ENCODE peak calls at places on chromosomes 12 and 14, in seven cellular contexts. One of them, this sample, is unnamed.
A peak's percentile ranks its signal among the peaks of the same experiment; 100 is the strongest.

GRCh38 chr12:14960548-14961465 is 594 bp downstream of the ARHGDIB start:
- DNase-seq in K562: peak; percentile 37
- DNase-seq in H1: no peak
- DNase-seq in SK-N-SH: no peak
- DNase-seq in HepG2: no peak
- DNase-seq in HCT116: no peak
- DNase-seq in GM12878: no peak
- DNase-seq in this sample: peak; percentile 30

GRCh38 chr12:119180380-119181040 is 1.8 kb downstream of the HSPB8 start:
- DNase-seq in K562: peak; percentile 6
- DNase-seq in H1: no peak
- DNase-seq in SK-N-SH: no peak
- DNase-seq in HepG2: no peak
- DNase-seq in HCT116: no peak
- DNase-seq in GM12878: no peak
- DNase-seq in this sample: no peak

GRCh38 chr14:38255673-38256357 is at the start of gene CLEC14A:
- DNase-seq in K562: no peak
- DNase-seq in H1: peak; percentile 77
- DNase-seq in SK-N-SH: no peak
- DNase-seq in HepG2: no peak
- DNase-seq in HCT116: no peak
- DNase-seq in GM12878: no peak
- DNase-seq in this sample: no peak

GRCh38 chr12:62123721-62124203 is 136.4 kb upstream of the USP15 start:
- DNase-seq in K562: peak; percentile 61
- DNase-seq in H1: peak; percentile 56
- DNase-seq in SK-N-SH: peak; percentile 11
- DNase-seq in HepG2: peak; percentile 31
- DNase-seq in HCT116: peak; percentile 49
- DNase-seq in GM12878: no peak
- DNase-seq in this sample: peak; percentile 66

GRCh38 chr12:115730975-115731541 is 546.4 kb downstream of the MED13L start:
- DNase-seq in K562: no peak
- DNase-seq in H1: no peak
- DNase-seq in SK-N-SH: no peak
- DNase-seq in HepG2: no peak
- DNase-seq in HCT116: no peak
- DNase-seq in GM12878: no peak
- DNase-seq in this sample: no peak

GRCh38 chr14:23154876-23155587 is 28.4 kb downstream of the SLC7A8 start:
- DNase-seq in K562: peak; percentile 78
- DNase-seq in H1: peak; percentile 48
- DNase-seq in SK-N-SH: no peak
- DNase-seq in HepG2: no peak
- DNase-seq in HCT116: no peak
- DNase-seq in GM12878: no peak
- DNase-seq in this sample: peak; percentile 42

GRCh38 chr12:65926119-65927004 is 102.1 kb downstream of the HMGA2 start:
- DNase-seq in K562: no peak
- DNase-seq in H1: no peak
- DNase-seq in SK-N-SH: no peak
- DNase-seq in HepG2: peak; percentile 88
- DNase-seq in HCT116: no peak
- DNase-seq in GM12878: no peak
- DNase-seq in this sample: no peak

GRCh38 chr14:101761881-101762529 is 496 bp downstream of the PPP2R5C start:
- DNase-seq in K562: no peak
- DNase-seq in H1: no peak
- DNase-seq in SK-N-SH: peak; percentile 80
- DNase-seq in HepG2: no peak
- DNase-seq in HCT116: no peak
- DNase-seq in GM12878: no peak
- DNase-seq in this sample: peak; percentile 67

GRCh38 chr12:20451759-20452158 is 83.4 kb downstream of the PDE3A start:
- DNase-seq in K562: no peak
- DNase-seq in H1: no peak
- DNase-seq in SK-N-SH: no peak
- DNase-seq in HepG2: no peak
- DNase-seq in HCT116: no peak
- DNase-seq in GM12878: no peak
- DNase-seq in this sample: no peak

GRCh38 chr12:100574262-100575074 is 984 bp downstream of the GAS2L3 start:
- DNase-seq in K562: no peak
- DNase-seq in H1: no peak
- DNase-seq in SK-N-SH: peak; percentile 54
- DNase-seq in HepG2: no peak
- DNase-seq in HCT116: no peak
- DNase-seq in GM12878: no peak
- DNase-seq in this sample: no peak

GRCh38 chr12:45381351-45381750 is 165.5 kb downstream of the ANO6 start:
- DNase-seq in K562: no peak
- DNase-seq in H1: no peak
- DNase-seq in SK-N-SH: no peak
- DNase-seq in HepG2: no peak
- DNase-seq in HCT116: no peak
- DNase-seq in GM12878: no peak
- DNase-seq in this sample: no peak

GRCh38 chr14:101185081-101185835 is 281.7 kb upstream of the RTL1 start:
- DNase-seq in K562: no peak
- DNase-seq in H1: peak; percentile 43
- DNase-seq in SK-N-SH: peak; percentile 12
- DNase-seq in HepG2: no peak
- DNase-seq in HCT116: no peak
- DNase-seq in GM12878: no peak
- DNase-seq in this sample: no peak

GRCh38 chr14:94548999-94549985 is 11.9 kb upstream of the SERPINA4 start:
- DNase-seq in K562: peak; percentile 41
- DNase-seq in H1: peak; percentile 98
- DNase-seq in SK-N-SH: peak; percentile 66
- DNase-seq in HepG2: peak; percentile 56
- DNase-seq in HCT116: peak; percentile 28
- DNase-seq in GM12878: no peak
- DNase-seq in this sample: peak; percentile 64

GRCh38 chr12:110694330-110694891 is 5.5 kb upstream of the HVCN1 start:
- DNase-seq in K562: peak; percentile 37
- DNase-seq in H1: no peak
- DNase-seq in SK-N-SH: peak; percentile 78
- DNase-seq in HepG2: no peak
- DNase-seq in HCT116: no peak
- DNase-seq in GM12878: no peak
- DNase-seq in this sample: no peak

GRCh38 chr12:120783197-120783596 is 57.6 kb downstream of the ACADS start:
- DNase-seq in K562: no peak
- DNase-seq in H1: no peak
- DNase-seq in SK-N-SH: no peak
- DNase-seq in HepG2: peak; percentile 29
- DNase-seq in HCT116: peak; percentile 33
- DNase-seq in GM12878: no peak
- DNase-seq in this sample: no peak

GRCh38 chr14:96117101-96117897 is 78.1 kb downstream of the C14orf132 start:
- DNase-seq in K562: no peak
- DNase-seq in H1: no peak
- DNase-seq in SK-N-SH: peak; percentile 49
- DNase-seq in HepG2: no peak
- DNase-seq in HCT116: no peak
- DNase-seq in GM12878: no peak
- DNase-seq in this sample: peak; percentile 91

GRCh38 chr12:94717656-94718055 is 67.3 kb upstream of the TMCC3 start:
- DNase-seq in K562: no peak
- DNase-seq in H1: no peak
- DNase-seq in SK-N-SH: no peak
- DNase-seq in HepG2: no peak
- DNase-seq in HCT116: no peak
- DNase-seq in GM12878: no peak
- DNase-seq in this sample: no peak

GRCh38 chr14:93029911-93030555 is 85.7 kb downstream of the ITPK1 start:
- DNase-seq in K562: no peak
- DNase-seq in H1: no peak
- DNase-seq in SK-N-SH: no peak
- DNase-seq in HepG2: no peak
- DNase-seq in HCT116: no peak
- DNase-seq in GM12878: no peak
- DNase-seq in this sample: no peak

GRCh38 chr12:123094349-123095073 is 56.4 kb downstream of the PITPNM2 start:
- DNase-seq in K562: peak; percentile 50
- DNase-seq in H1: no peak
- DNase-seq in SK-N-SH: no peak
- DNase-seq in HepG2: peak; percentile 79
- DNase-seq in HCT116: peak; percentile 49
- DNase-seq in GM12878: no peak
- DNase-seq in this sample: peak; percentile 46

GRCh38 chr14:101476931-101477553 is 84.3 kb upstream of the DIO3 start:
- DNase-seq in K562: peak; percentile 3
- DNase-seq in H1: peak; percentile 69
- DNase-seq in SK-N-SH: no peak
- DNase-seq in HepG2: peak; percentile 49
- DNase-seq in HCT116: peak; percentile 84
- DNase-seq in GM12878: no peak
- DNase-seq in this sample: no peak

GRCh38 chr14:74542056-74542685 is 48.6 kb downstream of the ISCA2 start:
- DNase-seq in K562: no peak
- DNase-seq in H1: no peak
- DNase-seq in SK-N-SH: no peak
- DNase-seq in HepG2: no peak
- DNase-seq in HCT116: no peak
- DNase-seq in GM12878: no peak
- DNase-seq in this sample: no peak

GRCh38 chr14:100012478-100012925 is 52.7 kb upstream of the EVL start:
- DNase-seq in K562: no peak
- DNase-seq in H1: no peak
- DNase-seq in SK-N-SH: no peak
- DNase-seq in HepG2: no peak
- DNase-seq in HCT116: no peak
- DNase-seq in GM12878: peak; percentile 24
- DNase-seq in this sample: no peak

GRCh38 chr12:105978276-105978675 is 160.5 kb downstream of the NUAK1 start:
- DNase-seq in K562: no peak
- DNase-seq in H1: no peak
- DNase-seq in SK-N-SH: no peak
- DNase-seq in HepG2: no peak
- DNase-seq in HCT116: no peak
- DNase-seq in GM12878: no peak
- DNase-seq in this sample: no peak

GRCh38 chr14:91149462-91149861 is 35.6 kb downstream of the DGLUCY start:
- DNase-seq in K562: peak; percentile 78
- DNase-seq in H1: no peak
- DNase-seq in SK-N-SH: no peak
- DNase-seq in HepG2: peak; percentile 92
- DNase-seq in HCT116: no peak
- DNase-seq in GM12878: no peak
- DNase-seq in this sample: peak; percentile 79

DNA sequence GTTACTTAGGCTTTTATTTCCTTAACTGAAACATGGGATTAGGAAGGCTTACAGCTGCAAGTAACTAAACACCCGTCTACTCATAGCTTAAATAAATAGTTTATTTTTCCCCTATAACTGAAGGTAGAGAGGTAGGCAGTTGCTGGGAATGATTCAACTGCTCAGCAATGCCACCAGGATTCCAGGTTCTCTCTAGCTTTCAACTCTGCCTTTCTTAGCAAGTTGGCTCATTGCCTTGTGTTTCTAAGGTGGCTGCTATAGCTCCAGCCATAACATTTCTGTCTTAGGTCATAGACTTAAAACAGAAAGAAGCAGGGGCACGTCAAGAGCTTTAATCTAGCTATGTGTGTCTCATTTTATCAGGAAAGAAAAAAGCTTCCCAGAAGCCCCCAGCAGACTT is 103.7 kb upstream of the MDM1 start:
- DNase-seq in K562: no peak
- DNase-seq in H1: no peak
- DNase-seq in SK-N-SH: no peak
- DNase-seq in HepG2: no peak
- DNase-seq in HCT116: no peak
- DNase-seq in GM12878: no peak
- DNase-seq in this sample: no peak
- TF ChIP-seq JUND in K562: no peak
- TF ChIP-seq JUND in H1: no peak
- TF ChIP-seq JUND in SK-N-SH: no peak
- TF ChIP-seq JUND in HepG2: no peak
- TF ChIP-seq JUND in HCT116: no peak
- TF ChIP-seq JUND in GM12878: no peak
- TF ChIP-seq JUND in this sample: no peak

GRCh38 chr12:132904718-132905328 is 17.4 kb upstream of the CHFR start:
- DNase-seq in K562: peak; percentile 48
- DNase-seq in H1: peak; percentile 98
- DNase-seq in SK-N-SH: peak; percentile 75
- DNase-seq in HepG2: no peak
- DNase-seq in HCT116: no peak
- DNase-seq in GM12878: no peak
- DNase-seq in this sample: peak; percentile 70

GRCh38 chr12:132899033-132899432 is 11.6 kb upstream of the CHFR start:
- DNase-seq in K562: no peak
- DNase-seq in H1: no peak
- DNase-seq in SK-N-SH: no peak
- DNase-seq in HepG2: no peak
- DNase-seq in HCT116: no peak
- DNase-seq in GM12878: no peak
- DNase-seq in this sample: no peak
- TF ChIP-seq JUND in K562: no peak
- TF ChIP-seq JUND in H1: no peak
- TF ChIP-seq JUND in SK-N-SH: no peak
- TF ChIP-seq JUND in HepG2: no peak
- TF ChIP-seq JUND in HCT116: no peak
- TF ChIP-seq JUND in GM12878: no peak
- TF ChIP-seq JUND in this sample: no peak

GRCh38 chr12:111942557-111942956 is 70.4 kb downstream of the TMEM116 start:
- DNase-seq in K562: no peak
- DNase-seq in H1: no peak
- DNase-seq in SK-N-SH: no peak
- DNase-seq in HepG2: no peak
- DNase-seq in HCT116: no peak
- DNase-seq in GM12878: no peak
- DNase-seq in this sample: no peak
- TF ChIP-seq JUND in K562: no peak
- TF ChIP-seq JUND in H1: no peak
- TF ChIP-seq JUND in SK-N-SH: peak; percentile 31
- TF ChIP-seq JUND in HepG2: no peak
- TF ChIP-seq JUND in HCT116: no peak
- TF ChIP-seq JUND in GM12878: no peak
- TF ChIP-seq JUND in this sample: no peak

GRCh38 chr12:108856170-108856427 is 1.3 kb downstream of the SSH1 start:
- DNase-seq in K562: no peak
- DNase-seq in H1: no peak
- DNase-seq in SK-N-SH: no peak
- DNase-seq in HepG2: no peak
- DNase-seq in HCT116: no peak
- DNase-seq in GM12878: no peak
- DNase-seq in this sample: no peak

GRCh38 chr12:108855284-108856169 is 1.9 kb downstream of the SSH1 start:
- DNase-seq in K562: peak; percentile 94
- DNase-seq in H1: no peak
- DNase-seq in SK-N-SH: no peak
- DNase-seq in HepG2: peak; percentile 43
- DNase-seq in HCT116: no peak
- DNase-seq in GM12878: no peak
- DNase-seq in this sample: no peak

GRCh38 chr12:108856428-108857157 is 790 bp downstream of the SSH1 start:
- DNase-seq in K562: peak; percentile 59
- DNase-seq in H1: peak; percentile 67
- DNase-seq in SK-N-SH: peak; percentile 51
- DNase-seq in HepG2: peak; percentile 25
- DNase-seq in HCT116: no peak
- DNase-seq in GM12878: no peak
- DNase-seq in this sample: no peak

GRCh38 chr12:108858399-108859074 is 1.2 kb upstream of the SSH1 start:
- DNase-seq in K562: no peak
- DNase-seq in H1: no peak
- DNase-seq in SK-N-SH: no peak
- DNase-seq in HepG2: no peak
- DNase-seq in HCT116: no peak
- DNase-seq in GM12878: no peak
- DNase-seq in this sample: no peak

GRCh38 chr12:108857158-108857407 is 300 bp downstream of the SSH1 start:
- DNase-seq in K562: no peak
- DNase-seq in H1: no peak
- DNase-seq in SK-N-SH: no peak
- DNase-seq in HepG2: no peak
- DNase-seq in HCT116: no peak
- DNase-seq in GM12878: no peak
- DNase-seq in this sample: no peak
- TF ChIP-seq JUND in K562: no peak
- TF ChIP-seq JUND in H1: no peak
- TF ChIP-seq JUND in SK-N-SH: no peak
- TF ChIP-seq JUND in HepG2: no peak
- TF ChIP-seq JUND in HCT116: no peak
- TF ChIP-seq JUND in GM12878: no peak
- TF ChIP-seq JUND in this sample: no peak